ENCODE peak calls at places on chromosomes 13 and 19, in nine cellular contexts. M is ascending aorta; W is OCI-LY7; C is IMR-90; Y is tibial artery; K is CD8-positive, alpha-beta T cell; L is right lobe of liver; R is RWPE1; E is heart right ventricle. A is an unnamed sample.

GRCh38 chr19:34317311-34317927 is 47.6 kb upstream of the GPI start:
- DNase-seq in M (no peak), W (peak; percentile 20), C (no peak), Y (no peak), K (peak; percentile 52), L (no peak), R (no peak), E (no peak), A (peak; percentile 34)

GRCh38 chr13:33108620-33109019 is 92.4 kb downstream of the KL start:
- DNase-seq in M (no peak), W (no peak), C (peak; percentile 71), Y (no peak), K (no peak), L (no peak), R (no peak), E (no peak), A (no peak)

GRCh38 chr13:71417205-71417604 is 449.8 kb downstream of the DACH1 start:
- DNase-seq in M (no peak), W (no peak), C (peak; percentile 0), Y (no peak), K (no peak), L (no peak), R (no peak), E (no peak), A (no peak)

GRCh38 chr19:23116802-23117571 is at the start of gene ZNF730:
- DNase-seq in M (no peak), W (peak; percentile 88), C (peak; percentile 68), Y (no peak), K (peak; percentile 65), L (peak; percentile 57), R (peak; percentile 1), E (peak; percentile 37), A (no peak)

GRCh38 chr13:55500694-55501093 is 1640.0 kb upstream of the PRR20A start:
- DNase-seq in M (no peak), W (no peak), C (no peak), Y (no peak), K (no peak), L (no peak), R (no peak), E (no peak), A (no peak)

GRCh38 chr13:45847554-45848224 is 3.9 kb downstream of the SIAH3 start:
- DNase-seq in M (no peak), W (no peak), C (no peak), Y (peak; percentile 36), K (peak; percentile 72), L (peak; percentile 47), R (no peak), E (peak; percentile 22), A (peak; percentile 67)

GRCh38 chr19:51799311-51799997 is 4.5 kb downstream of the FPR3 start:
- DNase-seq in M (peak; percentile 67), W (no peak), C (peak; percentile 94), Y (peak; percentile 90), K (no peak), L (peak; percentile 74), R (peak; percentile 85), E (peak; percentile 82), A (peak; percentile 90)

GRCh38 chr19:5018224-5019015 is 49.5 kb downstream of the KDM4B start:
- DNase-seq in M (no peak), W (no peak), C (peak; percentile 65), Y (no peak), K (no peak), L (no peak), R (no peak), E (no peak), A (no peak)

GRCh38 chr19:11749751-11750150 is 11.0 kb upstream of the ZNF823 start:
- DNase-seq in M (no peak), W (no peak), C (no peak), Y (no peak), K (no peak), L (no peak), R (no peak), E (no peak), A (no peak)

GRCh38 chr13:77966671-77967070 is 48.0 kb upstream of the EDNRB start:
- DNase-seq in M (no peak), W (no peak), C (no peak), Y (no peak), K (no peak), L (no peak), R (no peak), E (no peak), A (no peak)

GRCh38 chr19:29530549-29531457 is 5.0 kb downstream of the VSTM2B start:
- DNase-seq in M (no peak), W (no peak), C (no peak), Y (no peak), K (no peak), L (no peak), R (no peak), E (no peak), A (peak; percentile 49)

GRCh38 chr19:56934438-56935090 is 94.0 kb upstream of the PEG3 start:
- DNase-seq in M (no peak), W (no peak), C (no peak), Y (no peak), K (no peak), L (no peak), R (no peak), E (no peak), A (no peak)

GRCh38 chr13:21123956-21124355 is 52.4 kb downstream of the SKA3 start:
- DNase-seq in M (no peak), W (no peak), C (no peak), Y (no peak), K (no peak), L (no peak), R (no peak), E (no peak), A (peak; percentile 30)

GRCh38 chr19:17997969-17998826 is 9.8 kb upstream of the ARRDC2 start:
- DNase-seq in M (no peak), W (peak; percentile 82), C (peak; percentile 24), Y (no peak), K (no peak), L (peak; percentile 39), R (no peak), E (no peak), A (no peak)

DNA sequence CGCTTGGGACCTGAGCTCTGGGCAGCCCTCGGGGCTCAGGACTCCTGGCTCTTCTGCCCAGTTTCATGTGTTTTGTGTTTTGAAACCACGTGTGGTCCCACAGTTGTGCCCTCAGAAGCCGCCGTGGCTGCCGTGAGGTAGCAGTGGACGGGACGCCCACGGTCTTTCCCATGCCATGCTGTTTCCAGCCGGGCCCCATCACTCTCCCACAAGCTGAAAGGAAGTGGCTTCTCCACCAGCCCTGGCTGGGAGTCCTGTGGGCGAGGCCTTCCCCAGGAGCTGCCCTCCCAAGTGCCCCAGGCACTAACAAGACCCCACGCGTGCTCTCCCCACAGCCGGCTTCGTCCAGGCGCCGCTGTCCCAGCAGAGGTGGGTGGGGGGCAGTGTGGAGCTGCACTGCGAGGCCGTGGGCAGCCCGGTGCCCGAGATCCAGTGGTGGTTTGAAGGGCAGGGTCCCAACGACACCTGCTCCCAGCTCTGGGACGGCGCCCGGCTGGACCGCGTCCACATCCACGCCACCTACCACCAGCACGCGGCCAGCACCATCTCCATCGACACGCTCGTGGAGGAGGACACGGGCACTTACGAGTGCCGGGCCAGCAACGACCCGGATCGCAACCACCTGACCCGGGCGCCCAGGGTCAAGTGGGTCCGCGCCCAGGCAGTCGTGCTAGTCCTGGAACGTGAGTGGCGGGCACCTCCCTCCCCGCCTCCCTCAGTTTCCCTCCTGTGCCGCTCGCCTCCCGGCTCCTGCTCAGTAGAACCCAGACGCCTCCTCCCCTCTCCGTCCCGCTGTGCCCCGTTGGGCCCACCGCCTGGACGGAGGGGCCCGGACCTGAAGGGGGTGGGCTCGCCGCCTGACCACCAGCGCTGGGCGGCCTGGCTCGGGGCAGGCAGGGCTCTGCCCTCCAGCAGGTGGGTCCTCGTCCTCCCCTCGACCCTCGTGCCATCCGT is 5.3 kb downstream of the BSG start:
- DNase-seq in M (no peak), W (no peak), C (no peak), Y (no peak), K (no peak), L (peak; percentile 18), R (no peak), E (peak; percentile 31), A (no peak)
- TF ChIP-seq CTCF in M (no peak), W (no peak), C (no peak), Y (no peak), K (no peak), L (no peak), R (no peak), E (peak; percentile 22), A (no peak)

GRCh38 chr13:51425410-51426042 is 27.3 kb downstream of the INTS6 start:
- DNase-seq in M (no peak), W (no peak), C (peak; percentile 60), Y (no peak), K (no peak), L (no peak), R (no peak), E (no peak), A (no peak)
- H3K27ac ChIP-seq in M (no peak overlapping the region), W (no peak overlapping the region), C (no peak overlapping the region), Y (no peak overlapping the region), K (no peak overlapping the region), L (no peak overlapping the region), R (no peak overlapping the region), E (no peak overlapping the region), A (no peak overlapping the region)

GRCh38 chr13:43357435-43358065 is 334.2 kb downstream of the DNAJC15 start:
- DNase-seq in M (no peak), W (no peak), C (no peak), Y (no peak), K (no peak), L (no peak), R (no peak), E (peak; percentile 29), A (no peak)

GRCh38 chr13:43355774-43356173 is 332.4 kb downstream of the DNAJC15 start:
- DNase-seq in M (no peak), W (no peak), C (no peak), Y (no peak), K (no peak), L (no peak), R (no peak), E (no peak), A (no peak)

GRCh38 chr13:43354147-43354945 is 331.0 kb downstream of the DNAJC15 start:
- DNase-seq in M (no peak), W (no peak), C (no peak), Y (no peak), K (no peak), L (no peak), R (no peak), E (no peak), A (no peak)

GRCh38 chr13:43359536-43359935 is 336.1 kb downstream of the DNAJC15 start:
- DNase-seq in M (no peak), W (no peak), C (no peak), Y (no peak), K (no peak), L (no peak), R (no peak), E (no peak), A (no peak)

GRCh38 chr13:43356566-43356965 is 333.2 kb downstream of the DNAJC15 start:
- DNase-seq in M (no peak), W (no peak), C (peak; percentile 10), Y (no peak), K (no peak), L (no peak), R (no peak), E (no peak), A (no peak)
- TF ChIP-seq CTCF in M (no peak), W (no peak), C (no peak), Y (no peak), K (no peak), L (no peak), R (no peak), E (no peak), A (no peak)

DNA sequence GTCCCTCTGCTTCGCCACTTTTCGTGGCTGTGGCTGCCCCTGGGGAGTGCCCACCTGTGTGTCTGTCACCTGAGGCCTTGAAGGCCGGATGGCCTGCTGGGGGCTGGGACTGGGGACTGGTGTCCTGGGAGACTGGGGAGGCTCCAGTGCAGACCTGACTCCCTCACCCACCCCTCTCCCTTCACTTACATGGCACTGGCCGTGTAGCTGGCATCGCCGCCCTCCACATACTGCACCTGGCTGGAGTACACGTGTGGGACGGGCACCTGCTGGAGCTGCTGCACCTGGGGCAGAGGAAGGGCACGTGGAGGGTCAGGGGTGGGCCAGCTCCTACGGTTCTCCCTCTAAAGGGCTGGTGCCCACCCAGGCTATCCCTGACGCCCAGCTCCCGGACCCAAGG is 25.5 kb downstream of the DCAF15 start:
- DNase-seq in M (no peak), W (no peak), C (no peak), Y (no peak), K (no peak), L (no peak), R (no peak), E (no peak), A (no peak)
- H3K27ac ChIP-seq in M (peak overlapping the region; percentile 56), W (no peak overlapping the region), C (no peak overlapping the region), Y (peak overlapping the region; percentile 76), K (no peak overlapping the region), L (no peak overlapping the region), R (peak overlapping the region; percentile 75), E (peak overlapping the region; percentile 84), A (peak overlapping the region; percentile 61)